ENCODE peak calls at places on chromosomes 12 and 14, in four cellular contexts. H is activated CD8-positive, alpha-beta memory T cell treated with anti-CD3 and anti-CD28 coated beads, Interleukin-2, amount 50 U/mL, for 4 hours; D is uterus; L is cardiac fibroblast. R is an unnamed sample.

GRCh38 chr14:103541494-103541943 is 12.5 kb downstream of the TRMT61A start:
- DNase-seq in H (no peak), D (no peak), L (no peak), R (no peak)

GRCh38 chr12:52867636-52868035 is 18.8 kb upstream of the KRT78 start:
- DNase-seq in H (peak; percentile 59), L (no peak), D (peak; percentile 43), R (no peak)

GRCh38 chr14:49508124-49508523 is 78.1 kb downstream of the RPS29 start:
- DNase-seq in D (no peak), H (no peak), L (no peak), R (no peak)

GRCh38 chr12:122064780-122065588 is 13.6 kb upstream of the MLXIP start:
- DNase-seq in L (peak; percentile 88), H (no peak), D (peak; percentile 86), R (no peak)

GRCh38 chr14:94048676-94049624 is 22.8 kb downstream of the OTUB2 start:
- DNase-seq in L (no peak), H (no peak), D (no peak), R (no peak)

GRCh38 chr12:58847876-58848600 is 72.3 kb downstream of the LRIG3 start:
- DNase-seq in L (no peak), D (no peak), H (no peak), R (no peak)

GRCh38 chr12:46268349-46268616 is 560 bp downstream of the SLC38A1 start:
- DNase-seq in L (peak; percentile 23), D (no peak), H (no peak), R (no peak)

GRCh38 chr12:14910090-14910915 is 24.6 kb upstream of the MGP start:
- DNase-seq in L (peak; percentile 63), H (no peak), D (no peak), R (no peak)

GRCh38 chr14:33809456-33809855 is 141.4 kb downstream of the EGLN3 start:
- DNase-seq in D (no peak), H (no peak), L (no peak), R (no peak)

GRCh38 chr12:91001306-91001705 is 3.5 kb downstream of the EPYC start:
- DNase-seq in D (no peak), L (no peak), H (no peak), R (no peak)

GRCh38 chr14:93006484-93007128 is 83.7 kb downstream of the CHGA start:
- DNase-seq in D (no peak), L (peak; percentile 55), H (no peak), R (peak; percentile 12)

GRCh38 chr14:56715938-56716337 is 94.3 kb downstream of the OTX2 start:
- DNase-seq in L (no peak), D (no peak), H (no peak), R (no peak)

GRCh38 chr12:96026331-96026730 is 9.1 kb downstream of the LTA4H start:
- DNase-seq in H (no peak), L (peak; percentile 52), D (no peak), R (no peak)

GRCh38 chr14:32078794-32079663 is 1.9 kb downstream of the ARHGAP5 start:
- DNase-seq in L (no peak), D (no peak), H (peak; percentile 18), R (no peak)

GRCh38 chr12:85733984-85734383 is 102.2 kb downstream of the RASSF9 start:
- DNase-seq in D (no peak), L (peak; percentile 16), H (no peak), R (no peak)

GRCh38 chr12:121282072-121282742 is 14.3 kb downstream of the CAMKK2 start:
- DNase-seq in D (no peak), L (no peak), H (no peak), R (no peak)

GRCh38 chr14:58353516-58354299 is 42.0 kb upstream of the TOMM20L start:
- DNase-seq in L (no peak), D (no peak), H (no peak), R (no peak)

GRCh38 chr12:93245543-93245942 is 132.2 kb upstream of the NUDT4 start:
- DNase-seq in D (no peak), L (no peak), H (peak; percentile 15), R (no peak)

GRCh38 chr12:88519802-88520435 is 60.4 kb downstream of the KITLG start:
- DNase-seq in L (peak; percentile 77), D (no peak), H (no peak), R (no peak)

GRCh38 chr12:21248679-21249078 is 86.0 kb downstream of the SLCO1A2 start:
- DNase-seq in H (no peak), L (peak; percentile 3), D (no peak), R (no peak)

GRCh38 chr14:61479746-61480502 is 158.5 kb downstream of the PRKCH start:
- DNase-seq in D (no peak), L (peak; percentile 51), H (no peak), R (no peak)

GRCh38 chr12:115044073-115044472 is 360.1 kb upstream of the TBX3 start:
- DNase-seq in D (no peak), L (peak; percentile 5), H (no peak), R (no peak)

GRCh38 chr12:122423258-122424165 is 1.0 kb upstream of the CLIP1 start:
- DNase-seq in L (peak; percentile 39), H (no peak), D (no peak), R (no peak)

GRCh38 chr12:53506450-53506785 is 866 bp downstream of the NPFF start:
- DNase-seq in L (no peak), H (no peak), D (no peak), R (no peak)

GRCh38 chr12:101305226-101305779 is 25.4 kb downstream of the UTP20 start:
- DNase-seq in D (no peak), L (no peak), H (no peak), R (no peak)

GRCh38 chr12:118536306-118536900 is 160.0 kb downstream of the SUDS3 start:
- DNase-seq in D (no peak), H (no peak), L (no peak), R (no peak)

GRCh38 chr12:41274643-41275042 is 86.5 kb downstream of the PDZRN4 start:
- DNase-seq in H (no peak), L (no peak), D (no peak), R (no peak)

GRCh38 chr14:42513837-42514236 is 907.2 kb downstream of the LRFN5 start:
- DNase-seq in H (no peak), L (no peak), D (no peak), R (no peak)

GRCh38 chr12:93089805-93090569 is 160.9 kb upstream of the EEA1 start:
- DNase-seq in L (peak; percentile 65), H (no peak), D (no peak), R (no peak)

GRCh38 chr12:103829092-103829491 is 11.9 kb downstream of the NT5DC3 start:
- DNase-seq in H (no peak), L (no peak), D (no peak), R (no peak)

GRCh38 chr14:79825046-79825521 is 386.2 kb downstream of the DIO2 start:
- DNase-seq in D (peak; percentile 46), L (peak; percentile 74), H (no peak), R (no peak)

GRCh38 chr14:67514203-67514607 is 18.9 kb upstream of the PLEKHH1 start:
- DNase-seq in H (no peak), D (peak; percentile 35), L (no peak), R (no peak)

GRCh38 chr12:45124485-45125155 is 73.7 kb upstream of the DBX2 start:
- DNase-seq in L (no peak), H (no peak), D (no peak), R (no peak)

GRCh38 chr12:80000831-80001230 is 65.9 kb upstream of the PPP1R12A start:
- DNase-seq in L (no peak), D (no peak), H (no peak), R (no peak)

GRCh38 chr14:71358209-71358931 is 451.1 kb downstream of the PCNX1 start:
- DNase-seq in L (no peak), D (no peak), H (no peak), R (no peak)

GRCh38 chr12:55707841-55708694 is at the start of gene ITGA7:
- DNase-seq in L (no peak), H (peak; percentile 69), D (peak; percentile 70), R (peak; percentile 21)

GRCh38 chr14:51328089-51328941 is 88.3 kb downstream of the TMX1 start:
- DNase-seq in D (peak; percentile 77), H (peak; percentile 16), L (peak; percentile 44), R (no peak)

GRCh38 chr12:65122661-65123060 is 1.6 kb upstream of the WIF1 start:
- DNase-seq in L (no peak), D (no peak), H (no peak), R (no peak)

GRCh38 chr14:52189330-52189729 is 78.2 kb upstream of the PTGDR start:
- DNase-seq in L (no peak), D (no peak), H (no peak), R (no peak)